ENCODE peak calls at places on chromosomes 5 and 9, in five cellular contexts. H, U, V, Y and Q are unnamed samples.

GRCh38 chr9:83240671-83241070 is 177.7 kb upstream of the RASEF start:
- DNase-seq in V (no peak), H (no peak), Y (no peak), U (no peak), Q (no peak)

GRCh38 chr5:33513786-33514185 is 73.0 kb downstream of the TARS1 start:
- DNase-seq in Y (no peak), U (no peak), H (no peak), V (no peak), Q (no peak)

GRCh38 chr9:127960410-127961165 is 20.2 kb downstream of the EEIG1 start:
- DNase-seq in H (peak; percentile 64), Y (no peak), U (no peak), V (no peak), Q (no peak)

GRCh38 chr5:120419110-120419509 is 45.0 kb upstream of the PRR16 start:
- DNase-seq in Y (no peak), H (no peak), U (no peak), V (no peak), Q (no peak)

GRCh38 chr5:107217721-107218130 is 453.0 kb downstream of the EFNA5 start:
- DNase-seq in Y (peak; percentile 91), V (no peak), U (no peak), H (no peak), Q (no peak)

GRCh38 chr5:36078430-36078829 is 11.7 kb upstream of the UGT3A2 start:
- DNase-seq in V (no peak), H (no peak), U (no peak), Y (no peak), Q (no peak)

GRCh38 chr9:83554278-83554677 is 16.1 kb upstream of the FRMD3 start:
- DNase-seq in Y (peak; percentile 81), H (no peak), V (no peak), U (peak; percentile 85), Q (no peak)

GRCh38 chr9:115164511-115164974 is 46.6 kb upstream of the TNC start:
- DNase-seq in V (no peak), H (no peak), U (no peak), Y (no peak), Q (no peak)

GRCh38 chr9:113160571-113160970 is 9.8 kb downstream of the SLC31A2 start:
- DNase-seq in H (no peak), V (no peak), Y (no peak), U (no peak), Q (no peak)

GRCh38 chr5:68149189-68149588 is 66.4 kb upstream of the PIK3R1 start:
- DNase-seq in U (no peak), V (no peak), Y (no peak), H (no peak), Q (no peak)

GRCh38 chr5:52893863-52894262 is 95.3 kb upstream of the ITGA2 start:
- DNase-seq in U (no peak), Y (no peak), V (no peak), H (no peak), Q (no peak)